ENCODE peak calls at places on chromosome 6, in eight cellular contexts. One of them, this sample, is unnamed.

GRCh38 chr6:47729457-47729856 is 31.1 kb downstream of the ADGRF4 start:
- DNase-seq in endothelial cell: no peak
- DNase-seq in ovary: no peak
- DNase-seq in cardiac fibroblast: no peak
- DNase-seq in activated CD8-positive, alpha-beta T cell treated with anti-CD3 and anti-CD28 coated beads for 36 hours: no peak
- DNase-seq in HL-60: no peak
- DNase-seq in A549: no peak
- DNase-seq in cardiac muscle cell: no peak
- DNase-seq in this sample: no peak

GRCh38 chr6:34234667-34235604 is 1.7 kb upstream of the HMGA1 start:
- DNase-seq in endothelial cell: peak; percentile 87
- DNase-seq in ovary: no peak
- DNase-seq in cardiac fibroblast: no peak
- DNase-seq in activated CD8-positive, alpha-beta T cell treated with anti-CD3 and anti-CD28 coated beads for 36 hours: peak; percentile 60
- DNase-seq in HL-60: no peak
- DNase-seq in A549: no peak
- DNase-seq in cardiac muscle cell: no peak
- DNase-seq in this sample: peak; percentile 88

GRCh38 chr6:43277083-43277642 is 20.9 kb upstream of the SLC22A7 start:
- DNase-seq in endothelial cell: no peak
- DNase-seq in ovary: no peak
- DNase-seq in cardiac fibroblast: no peak
- DNase-seq in activated CD8-positive, alpha-beta T cell treated with anti-CD3 and anti-CD28 coated beads for 36 hours: no peak
- DNase-seq in HL-60: no peak
- DNase-seq in A549: no peak
- DNase-seq in cardiac muscle cell: no peak
- DNase-seq in this sample: no peak

GRCh38 chr6:12363651-12364381 is 73.7 kb downstream of the EDN1 start:
- DNase-seq in endothelial cell: no peak
- DNase-seq in ovary: no peak
- DNase-seq in cardiac fibroblast: no peak
- DNase-seq in activated CD8-positive, alpha-beta T cell treated with anti-CD3 and anti-CD28 coated beads for 36 hours: no peak
- DNase-seq in HL-60: peak; percentile 30
- DNase-seq in A549: peak; percentile 83
- DNase-seq in cardiac muscle cell: no peak
- DNase-seq in this sample: no peak

GRCh38 chr6:2245954-2246863 is 804 bp upstream of the GMDS start:
- DNase-seq in endothelial cell: peak; percentile 35
- DNase-seq in ovary: peak; percentile 68
- DNase-seq in cardiac fibroblast: peak; percentile 50
- DNase-seq in activated CD8-positive, alpha-beta T cell treated with anti-CD3 and anti-CD28 coated beads for 36 hours: peak; percentile 61
- DNase-seq in HL-60: peak; percentile 37
- DNase-seq in A549: peak; percentile 38
- DNase-seq in cardiac muscle cell: peak; percentile 43
- DNase-seq in this sample: peak; percentile 46

GRCh38 chr6:158595223-158595622 is 35.3 kb downstream of the TMEM181 start:
- DNase-seq in endothelial cell: peak; percentile 12
- DNase-seq in ovary: no peak
- DNase-seq in cardiac fibroblast: peak; percentile 12
- DNase-seq in activated CD8-positive, alpha-beta T cell treated with anti-CD3 and anti-CD28 coated beads for 36 hours: no peak
- DNase-seq in HL-60: no peak
- DNase-seq in A549: no peak
- DNase-seq in cardiac muscle cell: no peak
- DNase-seq in this sample: no peak

GRCh38 chr6:33726696-33727095 is 15.2 kb upstream of the UQCC2 start:
- DNase-seq in endothelial cell: no peak
- DNase-seq in ovary: no peak
- DNase-seq in cardiac fibroblast: no peak
- DNase-seq in activated CD8-positive, alpha-beta T cell treated with anti-CD3 and anti-CD28 coated beads for 36 hours: no peak
- DNase-seq in HL-60: no peak
- DNase-seq in A549: no peak
- DNase-seq in cardiac muscle cell: no peak
- DNase-seq in this sample: no peak

GRCh38 chr6:69706724-69707123 is 90.1 kb downstream of the LMBRD1 start:
- DNase-seq in endothelial cell: no peak
- DNase-seq in ovary: no peak
- DNase-seq in cardiac fibroblast: no peak
- DNase-seq in activated CD8-positive, alpha-beta T cell treated with anti-CD3 and anti-CD28 coated beads for 36 hours: no peak
- DNase-seq in HL-60: no peak
- DNase-seq in A549: no peak
- DNase-seq in cardiac muscle cell: no peak
- DNase-seq in this sample: no peak

GRCh38 chr6:97656236-97656635 is 373.2 kb upstream of the MMS22L start:
- DNase-seq in endothelial cell: no peak
- DNase-seq in ovary: no peak
- DNase-seq in cardiac fibroblast: no peak
- DNase-seq in activated CD8-positive, alpha-beta T cell treated with anti-CD3 and anti-CD28 coated beads for 36 hours: no peak
- DNase-seq in HL-60: no peak
- DNase-seq in A549: no peak
- DNase-seq in cardiac muscle cell: no peak
- DNase-seq in this sample: no peak

GRCh38 chr6:154156135-154156948 is 117.3 kb downstream of the OPRM1 start:
- DNase-seq in endothelial cell: peak; percentile 54
- DNase-seq in ovary: peak; percentile 27
- DNase-seq in cardiac fibroblast: peak; percentile 49
- DNase-seq in activated CD8-positive, alpha-beta T cell treated with anti-CD3 and anti-CD28 coated beads for 36 hours: peak; percentile 86
- DNase-seq in HL-60: peak; percentile 74
- DNase-seq in A549: peak; percentile 15
- DNase-seq in cardiac muscle cell: peak; percentile 57
- DNase-seq in this sample: no peak

GRCh38 chr6:14129572-14129971 is 12.0 kb downstream of the CD83 start:
- DNase-seq in endothelial cell: peak; percentile 44
- DNase-seq in ovary: peak; percentile 59
- DNase-seq in cardiac fibroblast: peak; percentile 83
- DNase-seq in activated CD8-positive, alpha-beta T cell treated with anti-CD3 and anti-CD28 coated beads for 36 hours: peak; percentile 47
- DNase-seq in HL-60: peak; percentile 53
- DNase-seq in A549: peak; percentile 51
- DNase-seq in cardiac muscle cell: peak; percentile 85
- DNase-seq in this sample: peak; percentile 25

GRCh38 chr6:7087066-7087465 is 20.7 kb upstream of the RREB1 start:
- DNase-seq in endothelial cell: no peak
- DNase-seq in ovary: no peak
- DNase-seq in cardiac fibroblast: peak; percentile 42
- DNase-seq in activated CD8-positive, alpha-beta T cell treated with anti-CD3 and anti-CD28 coated beads for 36 hours: no peak
- DNase-seq in HL-60: peak; percentile 29
- DNase-seq in A549: no peak
- DNase-seq in cardiac muscle cell: peak; percentile 40
- DNase-seq in this sample: no peak
- TF ChIP-seq CTCF in endothelial cell: no peak
- TF ChIP-seq CTCF in ovary: no peak
- TF ChIP-seq CTCF in cardiac fibroblast: peak; percentile 30
- TF ChIP-seq CTCF in activated CD8-positive, alpha-beta T cell treated with anti-CD3 and anti-CD28 coated beads for 36 hours: no peak
- TF ChIP-seq CTCF in HL-60: no peak
- TF ChIP-seq CTCF in A549: no peak
- TF ChIP-seq CTCF in cardiac muscle cell: peak; percentile 30
- TF ChIP-seq CTCF in this sample: no peak

DNA sequence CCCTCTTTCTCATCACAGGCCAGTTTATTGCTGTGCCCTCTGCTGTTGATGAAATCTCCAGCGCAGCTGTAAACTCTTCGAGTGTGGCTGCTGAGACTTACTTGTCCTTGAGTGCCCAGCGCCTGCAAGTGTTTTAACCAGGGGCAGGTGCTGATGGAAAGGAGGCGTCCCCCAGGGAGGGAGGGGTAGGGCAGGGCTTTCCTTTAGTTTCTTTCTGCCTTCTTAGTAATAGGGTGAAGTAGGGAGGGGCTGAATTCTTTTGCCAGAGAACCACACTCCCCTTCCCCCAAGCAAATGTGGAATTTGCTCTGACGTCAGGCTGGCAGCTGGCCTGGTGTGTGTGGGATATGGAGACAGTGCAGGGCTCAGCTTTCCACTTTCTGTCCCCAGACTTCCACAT is 61.2 kb downstream of the IGF2R start:
- DNase-seq in endothelial cell: no peak
- DNase-seq in ovary: peak; percentile 91
- DNase-seq in cardiac fibroblast: peak; percentile 95
- DNase-seq in activated CD8-positive, alpha-beta T cell treated with anti-CD3 and anti-CD28 coated beads for 36 hours: no peak
- DNase-seq in HL-60: no peak
- DNase-seq in A549: no peak
- DNase-seq in cardiac muscle cell: peak; percentile 96
- DNase-seq in this sample: no peak
- TF ChIP-seq CTCF in endothelial cell: no peak
- TF ChIP-seq CTCF in ovary: no peak
- TF ChIP-seq CTCF in cardiac fibroblast: no peak
- TF ChIP-seq CTCF in activated CD8-positive, alpha-beta T cell treated with anti-CD3 and anti-CD28 coated beads for 36 hours: no peak
- TF ChIP-seq CTCF in HL-60: no peak
- TF ChIP-seq CTCF in A549: no peak
- TF ChIP-seq CTCF in cardiac muscle cell: peak; percentile 9
- TF ChIP-seq CTCF in this sample: no peak

GRCh38 chr6:16184129-16184528 is 54.3 kb upstream of the GMPR start:
- DNase-seq in endothelial cell: no peak
- DNase-seq in ovary: no peak
- DNase-seq in cardiac fibroblast: peak; percentile 51
- DNase-seq in activated CD8-positive, alpha-beta T cell treated with anti-CD3 and anti-CD28 coated beads for 36 hours: peak; percentile 33
- DNase-seq in HL-60: peak; percentile 78
- DNase-seq in A549: peak; percentile 7
- DNase-seq in cardiac muscle cell: peak; percentile 50
- DNase-seq in this sample: no peak
- TF ChIP-seq CTCF in endothelial cell: no peak
- TF ChIP-seq CTCF in ovary: no peak
- TF ChIP-seq CTCF in cardiac fibroblast: peak; percentile 41
- TF ChIP-seq CTCF in activated CD8-positive, alpha-beta T cell treated with anti-CD3 and anti-CD28 coated beads for 36 hours: no peak
- TF ChIP-seq CTCF in HL-60: peak; percentile 41
- TF ChIP-seq CTCF in A549: no peak
- TF ChIP-seq CTCF in cardiac muscle cell: peak; percentile 43
- TF ChIP-seq CTCF in this sample: no peak

GRCh38 chr6:122180132-122180531 is 219.3 kb upstream of the HSF2 start:
- DNase-seq in endothelial cell: no peak
- DNase-seq in ovary: no peak
- DNase-seq in cardiac fibroblast: no peak
- DNase-seq in activated CD8-positive, alpha-beta T cell treated with anti-CD3 and anti-CD28 coated beads for 36 hours: no peak
- DNase-seq in HL-60: no peak
- DNase-seq in A549: no peak
- DNase-seq in cardiac muscle cell: peak; percentile 4
- DNase-seq in this sample: no peak
- TF ChIP-seq CTCF in endothelial cell: no peak
- TF ChIP-seq CTCF in ovary: no peak
- TF ChIP-seq CTCF in cardiac fibroblast: no peak
- TF ChIP-seq CTCF in activated CD8-positive, alpha-beta T cell treated with anti-CD3 and anti-CD28 coated beads for 36 hours: no peak
- TF ChIP-seq CTCF in HL-60: no peak
- TF ChIP-seq CTCF in A549: no peak
- TF ChIP-seq CTCF in cardiac muscle cell: no peak
- TF ChIP-seq CTCF in this sample: no peak

DNA sequence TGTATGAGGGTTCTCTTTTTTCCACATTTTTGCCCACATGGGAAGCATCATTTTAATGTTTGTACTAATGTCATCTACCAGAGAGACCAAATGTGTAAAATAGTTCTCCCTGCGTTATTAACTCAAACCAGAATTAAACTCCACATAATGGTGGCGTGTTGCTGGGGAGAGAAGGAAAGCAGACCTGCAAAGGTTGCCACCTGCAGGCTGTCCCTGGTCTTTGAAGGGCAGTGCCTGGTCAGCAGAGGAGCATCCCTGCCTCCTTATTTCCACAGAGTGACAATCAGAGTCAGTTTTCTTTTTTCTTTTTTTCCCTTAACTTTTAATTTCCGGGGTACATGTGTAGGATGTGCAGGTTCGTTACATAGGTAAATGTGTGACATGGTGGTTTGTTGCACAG is 214.5 kb downstream of the TBX18 start:
- DNase-seq in endothelial cell: peak; percentile 12
- DNase-seq in ovary: no peak
- DNase-seq in cardiac fibroblast: no peak
- DNase-seq in activated CD8-positive, alpha-beta T cell treated with anti-CD3 and anti-CD28 coated beads for 36 hours: no peak
- DNase-seq in HL-60: no peak
- DNase-seq in A549: no peak
- DNase-seq in cardiac muscle cell: no peak
- DNase-seq in this sample: no peak
- TF ChIP-seq CTCF in endothelial cell: peak; percentile 29
- TF ChIP-seq CTCF in ovary: no peak
- TF ChIP-seq CTCF in cardiac fibroblast: no peak
- TF ChIP-seq CTCF in activated CD8-positive, alpha-beta T cell treated with anti-CD3 and anti-CD28 coated beads for 36 hours: no peak
- TF ChIP-seq CTCF in HL-60: no peak
- TF ChIP-seq CTCF in A549: no peak
- TF ChIP-seq CTCF in cardiac muscle cell: peak; percentile 14
- TF ChIP-seq CTCF in this sample: peak; percentile 12

GRCh38 chr6:127886603-127887002 is 14.3 kb downstream of the THEMIS start:
- DNase-seq in endothelial cell: no peak
- DNase-seq in ovary: no peak
- DNase-seq in cardiac fibroblast: no peak
- DNase-seq in activated CD8-positive, alpha-beta T cell treated with anti-CD3 and anti-CD28 coated beads for 36 hours: no peak
- DNase-seq in HL-60: no peak
- DNase-seq in A549: no peak
- DNase-seq in cardiac muscle cell: no peak
- DNase-seq in this sample: no peak
- TF ChIP-seq CTCF in endothelial cell: no peak
- TF ChIP-seq CTCF in ovary: no peak
- TF ChIP-seq CTCF in cardiac fibroblast: no peak
- TF ChIP-seq CTCF in activated CD8-positive, alpha-beta T cell treated with anti-CD3 and anti-CD28 coated beads for 36 hours: no peak
- TF ChIP-seq CTCF in HL-60: no peak
- TF ChIP-seq CTCF in A549: no peak
- TF ChIP-seq CTCF in cardiac muscle cell: no peak
- TF ChIP-seq CTCF in this sample: no peak

GRCh38 chr6:26319405-26320128 is 45.4 kb upstream of the BTN3A2 start:
- DNase-seq in endothelial cell: no peak
- DNase-seq in ovary: no peak
- DNase-seq in cardiac fibroblast: no peak
- DNase-seq in activated CD8-positive, alpha-beta T cell treated with anti-CD3 and anti-CD28 coated beads for 36 hours: no peak
- DNase-seq in HL-60: no peak
- DNase-seq in A549: no peak
- DNase-seq in cardiac muscle cell: peak; percentile 34
- DNase-seq in this sample: no peak
- TF ChIP-seq CTCF in endothelial cell: no peak
- TF ChIP-seq CTCF in ovary: no peak
- TF ChIP-seq CTCF in cardiac fibroblast: no peak
- TF ChIP-seq CTCF in activated CD8-positive, alpha-beta T cell treated with anti-CD3 and anti-CD28 coated beads for 36 hours: no peak
- TF ChIP-seq CTCF in HL-60: no peak
- TF ChIP-seq CTCF in A549: no peak
- TF ChIP-seq CTCF in cardiac muscle cell: peak; percentile 13
- TF ChIP-seq CTCF in this sample: no peak

GRCh38 chr6:75070244-75070643 is 135.6 kb downstream of the COL12A1 start:
- DNase-seq in endothelial cell: no peak
- DNase-seq in ovary: no peak
- DNase-seq in cardiac fibroblast: no peak
- DNase-seq in activated CD8-positive, alpha-beta T cell treated with anti-CD3 and anti-CD28 coated beads for 36 hours: no peak
- DNase-seq in HL-60: no peak
- DNase-seq in A549: no peak
- DNase-seq in cardiac muscle cell: no peak
- DNase-seq in this sample: no peak
- TF ChIP-seq CTCF in endothelial cell: no peak
- TF ChIP-seq CTCF in ovary: no peak
- TF ChIP-seq CTCF in cardiac fibroblast: no peak
- TF ChIP-seq CTCF in activated CD8-positive, alpha-beta T cell treated with anti-CD3 and anti-CD28 coated beads for 36 hours: no peak
- TF ChIP-seq CTCF in HL-60: no peak
- TF ChIP-seq CTCF in A549: no peak
- TF ChIP-seq CTCF in cardiac muscle cell: no peak
- TF ChIP-seq CTCF in this sample: no peak

This sample was measured in progenitor cell of endocrine pancreas.